ENCODE peak calls at places on chromosomes 1 and 21, in five cellular contexts. P is transverse colon, H is lung, L is Karpas-422, I is heart right ventricle. R is an unnamed sample.

GRCh38 chr1:229848762-229849677 is 218.0 kb upstream of the GALNT2 start:
- DNase-seq in P (no peak), H (no peak), L (peak; percentile 82), I (no peak), R (peak; percentile 67)

GRCh38 chr1:200445213-200445612 is 35.4 kb upstream of the ZNF281 start:
- DNase-seq in P (no peak), H (no peak), L (no peak), I (no peak), R (no peak)

GRCh38 chr1:211331011-211331709 is 4.5 kb downstream of the TRAF5 start:
- DNase-seq in P (no peak), H (no peak), L (no peak), I (no peak), R (no peak)

GRCh38 chr21:35895598-35895997 is 164.7 kb downstream of the SETD4 start:
- DNase-seq in P (no peak), H (no peak), L (no peak), I (no peak), R (no peak)

GRCh38 chr1:93338426-93338825 is 7.3 kb upstream of the DR1 start:
- DNase-seq in P (no peak), H (no peak), L (no peak), I (no peak), R (no peak)

GRCh38 chr1:64073705-64074104 is 129.7 kb upstream of the UBE2U start:
- DNase-seq in P (no peak), H (no peak), L (no peak), I (no peak), R (no peak)

GRCh38 chr21:34091607-34092006 is 18.2 kb downstream of the MRPS6 start:
- DNase-seq in P (no peak), H (no peak), L (peak; percentile 56), I (no peak), R (no peak)

GRCh38 chr1:112255080-112255479 is 140.9 kb upstream of the CTTNBP2NL start:
- DNase-seq in P (no peak), H (no peak), L (no peak), I (no peak), R (no peak)

GRCh38 chr1:21673277-21673780 is 4.2 kb upstream of the RAP1GAP start:
- DNase-seq in P (peak; percentile 36), H (peak; percentile 69), L (no peak), I (peak; percentile 82), R (peak; percentile 37)

DNA sequence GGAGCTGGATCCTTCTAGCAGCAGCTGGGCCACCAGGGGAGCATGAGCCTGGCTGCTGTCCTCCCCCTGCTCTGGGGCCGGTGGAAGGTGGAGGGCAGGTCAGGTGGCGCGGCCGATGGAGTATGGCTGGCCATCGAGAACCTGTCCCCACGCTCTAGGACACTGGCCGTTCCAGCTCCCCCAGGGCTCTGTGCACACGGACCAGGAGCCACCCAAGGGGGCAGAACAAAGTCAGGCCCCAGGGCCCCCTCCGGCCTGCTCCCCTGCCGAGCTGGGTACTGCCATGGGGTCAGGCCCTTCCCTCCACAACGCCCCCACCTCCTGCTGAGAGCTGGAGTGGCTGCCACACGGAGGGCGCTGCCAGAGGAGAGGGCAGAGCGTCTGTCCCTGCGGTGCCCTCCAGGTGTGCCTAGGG is 4.5 kb upstream of the PLCH2 start:
- DNase-seq in P (no peak), H (no peak), L (no peak), I (no peak), R (peak; percentile 66)
- H3K27me3 ChIP-seq in P (peaks cover 35% of the 10 kb centered on the region), H (peaks cover 2% of the 10 kb centered on the region), L (no peaks in the 10 kb centered on the region), I (peaks cover 63% of the 10 kb centered on the region), R (no peaks in the 10 kb centered on the region)

GRCh38 chr1:185769136-185769535 is 34.9 kb downstream of the HMCN1 start:
- DNase-seq in P (no peak), H (no peak), L (no peak), I (no peak), R (no peak)

GRCh38 chr1:185775505-185775904 is 41.3 kb downstream of the HMCN1 start:
- DNase-seq in P (no peak), H (no peak), L (no peak), I (no peak), R (no peak)

GRCh38 chr1:185776521-185776920 is 42.3 kb downstream of the HMCN1 start:
- DNase-seq in P (no peak), H (no peak), L (no peak), I (no peak), R (no peak)

DNA sequence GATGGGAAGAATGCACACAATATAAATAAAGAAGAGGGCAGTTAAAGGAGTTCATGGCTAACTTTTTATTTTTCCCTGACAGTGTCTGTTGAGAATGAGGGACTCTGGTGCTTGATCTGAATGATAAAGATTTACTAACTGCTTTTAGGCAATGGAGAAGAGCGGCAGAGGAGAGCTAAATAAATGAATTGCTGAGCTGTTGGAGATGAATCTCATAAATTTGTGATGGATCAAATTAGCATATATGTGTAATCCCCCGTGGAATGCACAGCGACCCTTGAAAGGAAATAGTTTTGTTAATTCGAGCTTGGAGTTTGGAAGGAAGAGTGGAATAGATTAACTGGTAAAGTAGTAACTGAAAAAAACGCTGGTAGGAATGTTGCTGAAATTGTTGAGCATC is 40.2 kb downstream of the HMCN1 start:
- DNase-seq in P (no peak), H (no peak), L (no peak), I (no peak), R (no peak)
- H3K4me3 ChIP-seq in P (no peak overlapping the region), H (no peak overlapping the region), L (no peak overlapping the region), I (no peak overlapping the region), R (no peak overlapping the region)

GRCh38 chr21:41707231-41707988 is 59.4 kb downstream of the RIPK4 start:
- DNase-seq in P (no peak), H (no peak), L (no peak), I (no peak), R (peak; percentile 30)
- H3K27me3 ChIP-seq in P (peaks cover 8% of the 10 kb centered on the region), H (no peaks in the 10 kb centered on the region), L (no peaks in the 10 kb centered on the region), I (peaks cover 40% of the 10 kb centered on the region), R (no peaks in the 10 kb centered on the region)

DNA sequence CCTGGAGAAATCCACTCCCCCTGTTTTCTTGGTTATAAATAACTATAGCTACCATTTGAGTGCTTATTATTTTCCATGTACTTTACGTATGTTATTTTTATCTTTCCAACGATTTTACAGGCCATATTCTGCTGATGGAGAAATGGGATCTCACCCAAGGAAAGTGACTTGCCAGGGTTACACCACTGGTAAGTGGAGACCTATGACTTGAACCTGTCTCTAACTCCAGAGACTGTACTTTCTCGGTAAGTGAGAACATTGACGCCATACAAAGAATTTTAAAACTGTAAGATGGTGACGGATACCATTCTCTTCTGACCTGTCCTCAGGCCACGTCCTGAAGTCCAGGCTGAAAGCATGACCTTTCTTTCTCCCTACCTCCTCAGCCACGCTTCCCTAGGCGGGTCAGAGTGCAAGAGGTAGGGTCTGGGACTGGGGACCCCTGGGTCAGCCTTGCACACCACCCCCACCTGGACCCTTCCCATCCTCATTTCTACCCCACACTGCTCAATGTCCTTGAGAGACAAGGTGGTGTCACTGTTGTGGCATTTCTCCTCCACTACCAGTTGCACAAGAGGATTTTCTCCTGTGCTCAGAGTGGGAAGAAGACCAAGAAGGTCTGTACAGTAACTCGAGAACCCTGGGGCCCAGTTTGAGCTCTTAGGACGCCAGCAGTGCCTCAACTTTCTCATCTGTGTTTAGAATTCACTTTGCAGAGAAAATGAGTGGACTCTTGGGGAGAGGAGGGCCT is 49.2 kb upstream of the CD34 start:
- DNase-seq in P (no peak), H (no peak), L (no peak), I (no peak), R (peak; percentile 20)
- H3K4me3 ChIP-seq in P (no peak overlapping the region), H (no peak overlapping the region), L (no peak overlapping the region), I (peak overlapping the region; percentile 35), R (no peak overlapping the region)

R was measured in H7.